ENCODE peak calls at places on chromosome 2, in ten cellular contexts. F is B cell; D is WTC11; B is GM10248; K is Calu3; O is dorsolateral prefrontal cortex; R is fibroblast of lung; S is A549; E is activated CD8-positive, alpha-beta T cell treated with anti-CD3 and anti-CD28 coated beads for 36 hours; U is ovary. Y is an unnamed sample.

GRCh38 chr2:239012228-239012627 is 164.3 kb downstream of the TWIST2 start:
- DNase-seq in D (no peak), B (no peak), U (no peak), R (no peak), K (no peak), O (no peak), E (no peak), S (no peak), F (no peak), Y (no peak)

GRCh38 chr2:45040786-45041185 is 31.5 kb upstream of the SIX2 start:
- DNase-seq in B (no peak), D (no peak), F (no peak), E (no peak), U (no peak), S (no peak), K (no peak), R (no peak), O (no peak), Y (no peak)

GRCh38 chr2:110874565-110875383 is 142.4 kb downstream of the ACOXL start:
- DNase-seq in K (no peak), E (no peak), F (no peak), R (peak; percentile 5), B (peak; percentile 62), S (no peak), D (no peak), U (no peak), O (no peak), Y (no peak)

GRCh38 chr2:26757873-26758789 is 6.0 kb upstream of the SLC35F6 start:
- DNase-seq in E (peak; percentile 57), B (no peak), O (no peak), D (peak; percentile 36), K (peak; percentile 87), F (no peak), R (peak; percentile 99), U (peak; percentile 69), S (peak; percentile 98), Y (no peak)

GRCh38 chr2:133413863-133414262 is 154.4 kb downstream of the NCKAP5 start:
- DNase-seq in S (no peak), D (no peak), K (no peak), E (no peak), F (no peak), B (no peak), R (no peak), U (no peak), O (no peak), Y (no peak)

GRCh38 chr2:1770566-1771380 is 26.5 kb upstream of the PXDN start:
- DNase-seq in S (no peak), O (no peak), R (no peak), B (no peak), F (no peak), E (no peak), D (no peak), U (no peak), K (no peak), Y (no peak)

GRCh38 chr2:85057236-85057635 is 76.0 kb upstream of the TCF7L1 start:
- DNase-seq in O (no peak), D (no peak), E (peak; percentile 23), B (no peak), K (no peak), R (no peak), S (no peak), U (no peak), F (no peak), Y (no peak)

GRCh38 chr2:190470256-190470826 is 62.2 kb downstream of the MFSD6 start:
- DNase-seq in B (no peak), D (no peak), K (no peak), E (no peak), O (no peak), U (no peak), F (no peak), R (no peak), S (no peak), Y (no peak)

GRCh38 chr2:1727796-1728474 is 16.4 kb downstream of the PXDN start:
- DNase-seq in D (no peak), K (no peak), F (no peak), B (no peak), R (no peak), S (no peak), O (no peak), U (no peak), E (no peak), Y (no peak)

GRCh38 chr2:143397886-143398614 is 268.8 kb downstream of the ARHGAP15 start:
- DNase-seq in R (peak; percentile 66), U (no peak), S (no peak), D (no peak), E (no peak), O (no peak), K (no peak), F (no peak), B (no peak), Y (no peak)

GRCh38 chr2:12348216-12348615 is 368.5 kb upstream of the TRIB2 start:
- DNase-seq in O (no peak), S (no peak), K (no peak), F (no peak), E (no peak), U (no peak), B (no peak), R (no peak), D (no peak), Y (no peak)

GRCh38 chr2:210086292-210086691 is 83.9 kb downstream of the RPE start:
- DNase-seq in K (no peak), S (no peak), E (no peak), D (no peak), R (peak; percentile 52), F (no peak), B (no peak), O (no peak), U (no peak), Y (no peak)

GRCh38 chr2:98912221-98912851 is 23.7 kb downstream of the CRACDL start:
- DNase-seq in R (peak; percentile 95), D (no peak), S (peak; percentile 51), O (peak; percentile 64), B (no peak), U (peak; percentile 53), E (no peak), F (no peak), K (peak; percentile 53), Y (no peak)

GRCh38 chr2:1748741-1749488 is 4.6 kb upstream of the PXDN start:
- DNase-seq in R (peak; percentile 51), F (no peak), O (no peak), E (no peak), K (no peak), B (no peak), D (no peak), U (no peak), S (no peak), Y (no peak)

GRCh38 chr2:58609306-58609705 is 368.2 kb upstream of the FANCL start:
- DNase-seq in K (no peak), F (no peak), D (no peak), U (no peak), E (no peak), B (no peak), S (no peak), R (no peak), O (no peak), Y (no peak)

GRCh38 chr2:129443235-129443884 is 536.1 kb upstream of the RAB6C start:
- DNase-seq in S (no peak), B (no peak), E (no peak), D (no peak), O (no peak), R (no peak), K (no peak), F (no peak), U (no peak), Y (no peak)
- TF ChIP-seq CTCF in S (no peak), B (no peak), E (no peak), D (no peak), O (no peak), R (no peak), K (no peak), F (no peak), U (no peak), Y (no peak)

DNA sequence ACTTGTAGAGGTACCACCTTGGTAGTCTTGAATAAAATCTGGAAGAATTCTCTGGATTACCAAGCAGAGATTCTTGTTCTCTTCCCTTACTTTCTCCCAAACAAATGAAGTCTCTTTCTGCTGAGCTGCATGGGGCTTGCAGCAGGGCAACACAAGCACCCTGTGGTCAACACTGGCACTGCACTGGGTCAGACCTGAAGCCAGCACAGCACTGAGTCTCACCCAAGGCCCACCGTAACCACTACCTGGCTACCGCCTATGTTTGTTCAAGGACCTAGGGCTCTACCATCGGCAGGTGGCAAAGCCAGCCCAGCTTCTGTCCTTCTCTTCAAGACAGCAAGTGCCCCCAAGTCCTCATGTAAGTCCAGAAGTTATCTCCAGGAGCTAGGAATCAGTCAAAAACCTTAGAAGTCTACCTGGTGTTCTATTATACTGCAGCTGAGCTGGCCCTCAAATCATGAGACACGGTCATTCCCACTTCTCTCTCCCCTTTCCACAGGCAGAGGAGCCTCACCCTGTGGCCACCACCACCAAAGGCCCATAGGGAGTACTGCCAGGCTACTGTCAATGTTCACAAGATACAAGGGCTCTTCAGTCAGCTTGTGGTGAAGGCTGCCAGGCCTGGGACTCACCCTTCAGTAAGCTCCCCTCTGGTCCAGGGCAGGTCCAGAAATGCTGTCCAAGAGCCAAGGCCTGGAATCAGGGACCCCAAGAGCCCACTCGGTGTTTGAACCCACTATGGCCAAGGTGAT is 18.4 kb downstream of the VPS54 start:
- DNase-seq in O (no peak), D (no peak), S (peak; percentile 45), U (no peak), B (no peak), E (no peak), R (no peak), F (no peak), K (no peak), Y (no peak)
- TF ChIP-seq CTCF in O (no peak), D (no peak), S (no peak), U (no peak), B (no peak), E (no peak), R (no peak), F (no peak), K (no peak), Y (no peak)

GRCh38 chr2:127197475-127198385 is 22.4 kb downstream of the CYP27C1 start:
- DNase-seq in R (peak; percentile 51), D (peak; percentile 82), O (no peak), E (peak; percentile 82), U (peak; percentile 56), B (no peak), F (no peak), K (peak; percentile 87), S (peak; percentile 79), Y (no peak)
- TF ChIP-seq CTCF in R (peak; percentile 71), D (peak; percentile 26), O (no peak), E (no peak), U (peak; percentile 25), B (peak; percentile 60), F (peak; percentile 31), K (peak; percentile 41), S (peak; percentile 80), Y (peak; percentile 88)

DNA sequence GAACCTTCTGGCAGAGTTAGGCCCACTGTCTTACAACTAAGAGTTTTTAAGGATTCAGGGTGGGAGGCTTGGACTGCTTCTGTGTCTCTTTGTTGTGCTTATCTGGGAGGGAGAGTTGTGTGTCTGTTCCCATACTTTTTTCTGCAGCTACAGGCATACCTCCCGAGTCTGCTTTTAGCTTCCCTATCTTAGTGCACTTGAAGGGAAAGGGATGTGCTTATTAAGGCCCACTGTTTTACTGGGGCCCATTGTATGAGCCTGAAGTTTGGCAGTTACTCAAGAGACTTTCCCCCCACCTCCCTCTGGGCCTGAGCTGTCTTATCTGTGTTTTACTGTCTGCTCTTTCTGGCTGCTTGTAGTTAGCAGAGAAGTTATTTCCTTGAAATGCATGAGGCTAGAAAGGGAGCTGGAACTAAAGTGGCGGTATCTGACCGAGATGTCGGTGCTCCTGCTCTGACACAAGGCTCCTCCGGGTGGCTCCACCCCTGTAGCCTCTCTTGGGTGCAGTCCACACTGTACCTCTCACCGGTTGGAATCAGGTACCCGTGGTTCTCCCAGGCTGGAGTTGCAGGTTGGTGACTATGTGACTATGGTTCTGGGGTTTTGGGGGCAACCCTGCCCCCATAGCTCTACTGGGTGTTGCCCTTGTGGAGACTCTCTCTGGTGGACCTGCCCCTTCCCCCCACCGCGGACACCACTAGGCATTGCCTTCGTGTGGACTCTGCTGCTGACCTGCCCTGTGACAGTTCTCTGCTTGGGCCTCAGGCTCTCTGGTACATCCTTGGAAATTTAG is 12.9 kb downstream of the UBR3 start:
- DNase-seq in R (no peak), S (no peak), F (no peak), O (no peak), K (no peak), B (no peak), D (no peak), E (no peak), U (no peak), Y (no peak)
- TF ChIP-seq CTCF in R (no peak), S (no peak), F (no peak), O (no peak), K (no peak), B (no peak), D (no peak), E (no peak), U (no peak), Y (no peak)

Y was measured in D721Med.